ENCODE peak calls at places on chromosomes 13 and 19, in four cellular contexts. C is H9, Z is H1, Q is IMR-90. S is an unnamed sample.

GRCh38 chr19:35337984-35338296 is 9.0 kb downstream of the CD22 start:
- DNase-seq in Z (no peak), C (no peak), Q (no peak), S (no peak)

GRCh38 chr13:106690779-106691178 is 122.8 kb upstream of the ARGLU1 start:
- DNase-seq in Z (no peak), Q (no peak), C (no peak), S (no peak)

GRCh38 chr19:46958542-46958941 is 61.1 kb upstream of the NPAS1 start:
- DNase-seq in C (no peak), Q (peak; percentile 52), Z (no peak), S (peak; percentile 29)

GRCh38 chr13:112994084-112994780 is 25.2 kb downstream of the MCF2L start:
- DNase-seq in Q (no peak), Z (no peak), C (no peak), S (no peak)

GRCh38 chr13:35343417-35343816 is 133.1 kb downstream of the MAB21L1 start:
- DNase-seq in C (no peak), Q (no peak), Z (no peak), S (no peak)

GRCh38 chr13:113904411-113904810 is 40.5 kb upstream of the GAS6 start:
- DNase-seq in Z (peak; percentile 72), Q (peak; percentile 43), C (peak; percentile 65), S (peak; percentile 67)

GRCh38 chr13:111907341-111907880 is 159.5 kb upstream of the SOX1 start:
- DNase-seq in Q (no peak), C (peak; percentile 12), Z (peak; percentile 16), S (no peak)

GRCh38 chr19:33054623-33055022 is 10.1 kb downstream of the RHPN2 start:
- DNase-seq in Q (no peak), C (no peak), Z (no peak), S (no peak)

GRCh38 chr19:55070755-55071502 is 4.7 kb upstream of the EPS8L1 start:
- DNase-seq in C (no peak), Q (peak; percentile 58), Z (no peak), S (no peak)

GRCh38 chr13:113742445-113743120 is 16.4 kb upstream of the TMEM255B start:
- DNase-seq in Z (no peak), Q (no peak), C (no peak), S (no peak)

GRCh38 chr19:48676887-48677286 is 4.1 kb upstream of the NTN5 start:
- DNase-seq in C (no peak), Z (no peak), Q (no peak), S (no peak)

GRCh38 chr13:105804561-105805190 is 730.8 kb downstream of the EFNB2 start:
- DNase-seq in Z (no peak), C (no peak), Q (peak; percentile 59), S (no peak)

GRCh38 chr13:36859259-36859658 is 40.2 kb downstream of the RFXAP start:
- DNase-seq in C (no peak), Q (no peak), Z (no peak), S (no peak)

GRCh38 chr13:98129059-98129741 is 13.7 kb upstream of the FARP1 start:
- DNase-seq in Z (no peak), C (peak; percentile 8), Q (peak; percentile 77), S (no peak)

GRCh38 chr13:24684600-24684998 is 4.4 kb downstream of the ATP12A start:
- DNase-seq in Z (no peak), C (no peak), Q (no peak), S (no peak)

GRCh38 chr19:51607920-51608562 is 22.2 kb downstream of the SIGLEC5 start:
- DNase-seq in Z (peak; percentile 91), Q (peak; percentile 70), C (peak; percentile 81), S (peak; percentile 86)

GRCh38 chr19:6288737-6289136 is 9.0 kb upstream of the MLLT1 start:
- DNase-seq in Z (no peak), C (no peak), Q (no peak), S (no peak)

GRCh38 chr19:19626516-19627441 is 1.2 kb downstream of the LPAR2 start:
- DNase-seq in Q (no peak), C (no peak), Z (no peak), S (no peak)

GRCh38 chr19:4916292-4917082 is 7.2 kb downstream of the UHRF1 start:
- DNase-seq in Z (no peak), C (no peak), Q (no peak), S (no peak)

GRCh38 chr13:111954681-111955411 is 112.1 kb upstream of the SOX1 start:
- DNase-seq in Q (no peak), C (no peak), Z (peak; percentile 41), S (peak; percentile 34)

GRCh38 chr19:4744451-4745170 is 21.0 kb upstream of the DPP9 start:
- DNase-seq in Q (peak; percentile 95), Z (no peak), C (no peak), S (no peak)

GRCh38 chr19:44745386-44745831 is 3.1 kb upstream of the BCL3 start:
- DNase-seq in Z (no peak), C (peak; percentile 62), Q (peak; percentile 80), S (peak; percentile 65)

GRCh38 chr13:43229506-43229905 is 206.1 kb downstream of the DNAJC15 start:
- DNase-seq in Q (peak; percentile 87), Z (no peak), C (no peak), S (no peak)

GRCh38 chr19:30848626-30849322 is 476.6 kb downstream of the ZNF536 start:
- DNase-seq in C (no peak), Q (no peak), Z (no peak), S (no peak)

GRCh38 chr13:43732726-43733125 is 54.0 kb downstream of the ENOX1 start:
- DNase-seq in Q (no peak), Z (no peak), C (no peak), S (no peak)

GRCh38 chr19:15328312-15328711 is 4.0 kb downstream of the BRD4 start:
- DNase-seq in Z (no peak), Q (no peak), C (no peak), S (no peak)

GRCh38 chr19:19064811-19065745 is 1.3 kb downstream of the SLC25A42 start:
- DNase-seq in Z (no peak), C (no peak), Q (no peak), S (no peak)

GRCh38 chr13:98749501-98749900 is 3.0 kb downstream of the SLC15A1 start:
- DNase-seq in Z (no peak), C (no peak), Q (peak; percentile 60), S (no peak)

GRCh38 chr19:49533551-49534488 is 6.0 kb downstream of the RCN3 start:
- DNase-seq in Z (peak; percentile 96), C (peak; percentile 79), Q (peak; percentile 28), S (peak; percentile 75)

GRCh38 chr19:17293605-17294004 is 9.6 kb downstream of the ABHD8 start:
- DNase-seq in C (no peak), Z (no peak), Q (no peak), S (no peak)

GRCh38 chr19:17292301-17293074 is 10.7 kb downstream of the ABHD8 start:
- DNase-seq in Z (peak; percentile 98), C (peak; percentile 95), Q (peak; percentile 82), S (peak; percentile 98)

GRCh38 chr19:17296976-17297375 is 6.2 kb downstream of the ABHD8 start:
- DNase-seq in Q (no peak), Z (no peak), C (no peak), S (peak; percentile 95)

GRCh38 chr19:17296278-17296677 is 6.9 kb downstream of the ABHD8 start:
- DNase-seq in Q (peak; percentile 36), Z (no peak), C (no peak), S (peak; percentile 74)

GRCh38 chr19:17294051-17294891 is 9.0 kb downstream of the ABHD8 start:
- DNase-seq in C (peak; percentile 88), Q (no peak), Z (peak; percentile 99), S (peak; percentile 77)
- H4K5ac ChIP-seq in C (no peak overlapping the region), Q (no peak overlapping the region), Z (peak overlapping the region; percentile 47), S (no peak overlapping the region)

GRCh38 chr13:33466262-33466661 is 180.7 kb upstream of the STARD13 start:
- DNase-seq in Q (no peak), C (no peak), Z (no peak), S (no peak)

GRCh38 chr13:33459702-33460101 is 174.1 kb upstream of the STARD13 start:
- DNase-seq in C (no peak), Q (no peak), Z (no peak), S (no peak)

GRCh38 chr13:33464345-33464744 is 178.8 kb upstream of the STARD13 start:
- DNase-seq in Z (no peak), Q (no peak), C (no peak), S (no peak)

GRCh38 chr13:33467556-33467955 is 182.0 kb upstream of the STARD13 start:
- DNase-seq in Z (no peak), C (no peak), Q (no peak), S (no peak)

DNA sequence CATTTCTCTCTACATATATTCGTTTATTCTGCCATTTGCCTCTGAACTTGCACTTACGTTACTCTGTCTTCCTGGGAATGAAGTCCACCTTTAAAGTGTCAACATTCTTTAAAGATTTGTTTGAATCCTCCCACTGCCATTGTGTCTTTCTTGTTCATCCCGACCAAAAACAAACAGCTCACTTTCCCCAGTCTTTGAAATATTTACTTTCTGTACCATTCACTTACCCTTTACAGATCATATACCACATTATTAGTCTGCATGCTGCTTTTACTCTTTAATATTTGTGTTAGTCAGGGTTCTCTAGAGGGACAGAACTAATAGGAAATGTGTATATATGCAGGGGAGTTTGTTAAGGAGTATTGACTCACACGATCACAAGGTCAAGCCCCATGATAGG is 176.6 kb upstream of the STARD13 start:
- DNase-seq in Z (no peak), C (no peak), Q (no peak), S (no peak)
- H4K5ac ChIP-seq in Z (no peak overlapping the region), C (no peak overlapping the region), Q (no peak overlapping the region), S (no peak overlapping the region)

DNA sequence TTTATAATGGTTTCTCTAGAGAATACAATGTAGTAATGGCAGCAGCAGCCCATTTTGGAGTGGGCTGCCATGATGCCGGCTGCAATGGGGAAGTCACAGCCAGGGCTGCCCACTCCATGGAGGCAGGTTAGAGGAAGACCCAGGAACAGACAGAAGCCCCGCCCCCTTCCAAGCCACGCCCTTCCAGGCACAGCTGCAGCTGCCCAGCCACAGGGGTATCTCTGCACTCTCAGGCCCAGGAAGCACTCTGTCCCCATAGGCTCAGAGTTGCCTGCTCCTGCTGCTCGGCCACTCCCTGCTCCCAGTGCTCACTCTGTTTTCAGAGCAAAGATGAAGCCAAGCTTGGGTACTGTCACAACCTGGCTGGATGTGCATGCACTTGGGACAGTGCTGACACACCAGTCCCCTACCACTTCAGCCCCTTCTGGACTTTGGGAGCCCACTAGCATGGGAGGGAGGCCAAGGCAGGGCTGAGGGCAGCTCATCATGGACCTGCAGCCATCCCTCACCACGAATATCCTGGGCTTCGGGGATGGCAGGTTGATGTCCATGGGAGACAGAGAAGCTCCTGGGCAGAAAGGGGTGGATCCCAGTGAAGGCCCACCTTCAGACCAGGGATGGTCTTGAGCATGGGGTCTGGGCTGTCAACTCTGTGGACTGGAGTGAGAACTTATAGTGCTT is 1224.2 kb downstream of the SLITRK5 start:
- DNase-seq in Q (no peak), C (no peak), Z (no peak), S (no peak)
- H4K5ac ChIP-seq in Q (no peak overlapping the region), C (no peak overlapping the region), Z (no peak overlapping the region), S (no peak overlapping the region)

DNA sequence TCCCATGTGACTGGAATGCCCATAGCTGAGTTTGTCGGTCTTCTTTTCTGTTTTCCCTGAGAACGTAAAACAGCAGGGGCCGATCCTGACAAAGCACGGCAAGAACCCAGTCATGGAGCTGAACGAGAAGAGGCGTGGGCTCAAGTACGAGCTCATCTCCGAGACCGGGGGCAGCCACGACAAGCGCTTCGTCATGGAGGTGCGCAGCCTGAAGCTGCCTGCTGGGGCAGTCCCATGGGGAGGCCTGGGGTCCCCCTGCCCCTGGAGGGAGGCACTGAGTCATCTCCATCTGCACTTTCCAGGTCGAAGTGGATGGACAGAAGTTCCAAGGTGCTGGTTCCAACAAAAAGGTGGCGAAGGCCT is 18.2 kb upstream of the QTRT1 start:
- DNase-seq in C (no peak), Z (no peak), Q (no peak), S (peak; percentile 30)
- H4K5ac ChIP-seq in C (no peak overlapping the region), Z (no peak overlapping the region), Q (no peak overlapping the region), S (no peak overlapping the region)

S was measured in mesendoderm.